ENCODE peak calls at places on chromosome 15, in five cellular contexts. E is stimulated activated CD4-positive, alpha-beta T cell treated with anti-CD3 and anti-CD28 coated beads, Interleukin-1b, Interleukin-23, amount 100 ng/mL, for 1 hour; F is NT2/D1; L is A549; Y is IMR-90. U is an unnamed sample.

GRCh38 chr15:39969871-39970270 is 36.0 kb downstream of the EIF2AK4 start:
- DNase-seq in F (no peak), E (no peak), L (no peak), Y (peak), U (peak)

GRCh38 chr15:80677041-80677440 is 18.1 kb upstream of the ABHD17C start:
- DNase-seq in F (no peak), L (no peak), E (no peak), Y (no peak), U (no peak)

GRCh38 chr15:20349774-20350498 is 191.7 kb downstream of the GOLGA6L6 start:
- DNase-seq in Y (no peak), L (peak), E (no peak), F (no peak), U (no peak)

GRCh38 chr15:75049392-75049791 is 26.0 kb downstream of the PPCDC start:
- DNase-seq in F (no peak), L (no peak), Y (peak), E (no peak), U (no peak)

GRCh38 chr15:76190767-76191538 is 120.3 kb downstream of the ETFA start:
- DNase-seq in E (peak), Y (peak), L (peak), F (peak), U (no peak)

GRCh38 chr15:53160092-53160704 is 370.1 kb upstream of the ONECUT1 start:
- DNase-seq in Y (no peak), E (no peak), L (peak), F (no peak), U (no peak)

GRCh38 chr15:70098461-70099166 is 897 bp upstream of the TLE3 start:
- DNase-seq in F (no peak), Y (no peak), L (peak), E (no peak), U (no peak)

GRCh38 chr15:43821505-43821904 is 3.0 kb downstream of the MFAP1 start:
- DNase-seq in F (no peak), E (no peak), Y (peak), L (no peak), U (no peak)

GRCh38 chr15:63402498-63403253 is 21.0 kb upstream of the CA12 start:
- DNase-seq in Y (peak), F (no peak), L (peak), E (no peak), U (no peak)